ENCODE peak calls at places on chromosomes 7 and 10, in seven cellular contexts. O is foreskin fibroblast, H is lower leg skin, N is endothelial cell, Q is endothelial cell of umbilical vein, C is AG10803, J is cardiac fibroblast. B is an unnamed sample.

GRCh38 chr7:155983176-155983815 is 171.0 kb upstream of the SHH start:
- DNase-seq in N (no peak), O (no peak), C (no peak), Q (no peak), J (no peak), H (no peak), B (no peak)

GRCh38 chr10:128297709-128298457 is 171.7 kb upstream of the MKI67 start:
- DNase-seq in J (no peak), H (no peak), O (no peak), N (no peak), C (no peak), Q (no peak), B (no peak)

GRCh38 chr7:151064454-151064853 is 5.1 kb downstream of the SLC4A2 start:
- DNase-seq in Q (no peak), H (no peak), O (no peak), J (no peak), C (no peak), N (no peak), B (no peak)

GRCh38 chr7:71900556-71900955 is 511.6 kb downstream of the CALN1 start:
- DNase-seq in C (no peak), O (no peak), J (no peak), H (no peak), Q (no peak), N (no peak), B (no peak)

GRCh38 chr10:50501478-50501877 is 122.3 kb downstream of the SGMS1 start:
- DNase-seq in J (peak; percentile 32), O (peak; percentile 9), C (no peak), Q (no peak), N (no peak), H (no peak), B (peak; percentile 37)

GRCh38 chr7:157047148-157047547 is 36.7 kb upstream of the MNX1 start:
- DNase-seq in O (no peak), N (no peak), J (no peak), Q (no peak), H (no peak), C (no peak), B (no peak)

GRCh38 chr7:351256-351655 is 61.3 kb downstream of the FOXL3 start:
- DNase-seq in J (no peak), N (no peak), H (no peak), C (no peak), Q (peak; percentile 44), O (no peak), B (no peak)

GRCh38 chr10:59991117-59991516 is 84.8 kb upstream of the CCDC6 start:
- DNase-seq in O (no peak), Q (no peak), N (no peak), H (no peak), C (no peak), J (no peak), B (no peak)

GRCh38 chr7:74501298-74501697 is 47.6 kb downstream of the GTF2IRD1 start:
- DNase-seq in H (no peak), C (no peak), O (no peak), J (no peak), N (no peak), Q (no peak), B (no peak)

GRCh38 chr7:6479067-6479466 is 31.3 kb upstream of the DAGLB start:
- DNase-seq in J (no peak), N (no peak), Q (no peak), C (no peak), H (no peak), O (no peak), B (no peak)

GRCh38 chr7:112989531-112989930 is 97.1 kb downstream of the GPR85 start:
- DNase-seq in N (no peak), C (no peak), O (peak; percentile 24), J (peak; percentile 31), H (no peak), Q (no peak), B (peak; percentile 29)

GRCh38 chr7:143375298-143376034 is 5.7 kb upstream of the ZYX start:
- DNase-seq in Q (no peak), N (no peak), O (peak; percentile 50), H (no peak), C (no peak), J (peak; percentile 18), B (no peak)

GRCh38 chr10:67107670-67108069 is 181.8 kb downstream of the LRRTM3 start:
- DNase-seq in Q (no peak), H (no peak), N (no peak), J (no peak), C (no peak), O (no peak), B (no peak)

GRCh38 chr7:2525931-2526630 is 6.5 kb downstream of the LFNG start:
- DNase-seq in C (no peak), H (no peak), Q (no peak), N (no peak), O (peak; percentile 23), J (no peak), B (peak; percentile 52)

GRCh38 chr7:95660023-95660434 is 63.7 kb upstream of the PDK4 start:
- DNase-seq in H (no peak), O (no peak), Q (no peak), J (no peak), C (no peak), N (no peak), B (no peak)

GRCh38 chr10:125411724-125412123 is 251.4 kb upstream of the CTBP2 start:
- DNase-seq in C (peak; percentile 79), N (no peak), O (peak; percentile 94), J (peak; percentile 89), Q (peak; percentile 17), H (no peak), B (peak; percentile 86)

GRCh38 chr10:29131952-29132820 is 156.7 kb upstream of the LYZL1 start:
- DNase-seq in J (peak; percentile 65), Q (peak; percentile 95), C (peak; percentile 23), N (no peak), O (peak; percentile 54), H (no peak), B (peak; percentile 45)

GRCh38 chr10:8051109-8051781 is 3.2 kb upstream of the GATA3 start:
- DNase-seq in C (no peak), Q (peak; percentile 61), J (no peak), N (no peak), O (no peak), H (no peak), B (no peak)

GRCh38 chr7:56537952-56538351 is 421.7 kb upstream of the NUPR2 start:
- DNase-seq in J (no peak), N (no peak), Q (no peak), H (no peak), O (no peak), C (no peak), B (no peak)

GRCh38 chr10:31346953-31347352 is 27.9 kb downstream of the ZEB1 start:
- DNase-seq in N (no peak), Q (no peak), H (no peak), J (no peak), C (no peak), O (no peak), B (no peak)

GRCh38 chr7:134029743-134030142 is 97.4 kb upstream of the LRGUK start:
- DNase-seq in C (peak; percentile 11), O (no peak), N (no peak), Q (no peak), H (no peak), J (peak; percentile 4), B (no peak)

GRCh38 chr7:2018786-2019692 is 213.7 kb downstream of the MAD1L1 start:
- DNase-seq in O (peak; percentile 93), H (peak; percentile 41), J (peak; percentile 68), Q (peak; percentile 37), N (no peak), C (peak; percentile 81), B (peak; percentile 86)

GRCh38 chr10:6204341-6205191 is 1.8 kb downstream of the PFKFB3 start:
- DNase-seq in N (peak; percentile 12), H (no peak), C (peak; percentile 79), O (peak; percentile 89), J (peak; percentile 89), Q (peak; percentile 54), B (peak; percentile 86)

GRCh38 chr7:92447239-92448184 is at the start of gene GATAD1:
- DNase-seq in J (peak; percentile 93), H (peak; percentile 88), Q (peak; percentile 89), N (peak; percentile 92), O (peak; percentile 96), C (peak; percentile 89), B (peak; percentile 90)

GRCh38 chr7:92451645-92452044 is 4.4 kb downstream of the GATAD1 start:
- DNase-seq in J (no peak), C (no peak), O (no peak), Q (no peak), N (no peak), H (no peak), B (no peak)

GRCh38 chr7:92446869-92447238 is 428 bp upstream of the GATAD1 start:
- DNase-seq in O (no peak), H (peak; percentile 24), N (no peak), C (no peak), Q (no peak), J (no peak), B (no peak)

GRCh38 chr7:92448185-92448747 is 984 bp downstream of the GATAD1 start:
- DNase-seq in N (peak; percentile 12), C (peak; percentile 59), H (peak; percentile 58), J (peak; percentile 77), O (peak; percentile 67), Q (peak; percentile 88), B (peak; percentile 63)
- TF ChIP-seq CTCF in N (no peak), C (peak; percentile 58), H (no peak), J (peak; percentile 46), O (peak; percentile 41), Q (no peak), B (peak; percentile 49)

GRCh38 chr7:25181537-25181936 is 46.7 kb downstream of the NPVF start:
- DNase-seq in J (no peak), N (no peak), H (no peak), C (no peak), O (no peak), Q (no peak), B (no peak)

GRCh38 chr7:25179771-25180591 is 48.3 kb downstream of the NPVF start:
- DNase-seq in N (peak; percentile 100), C (peak; percentile 75), H (peak; percentile 88), J (peak; percentile 81), O (peak; percentile 90), Q (peak; percentile 83), B (peak; percentile 82)

GRCh38 chr7:25180592-25180923 is 47.7 kb downstream of the NPVF start:
- DNase-seq in Q (no peak), O (no peak), J (no peak), H (no peak), N (no peak), C (no peak), B (no peak)

GRCh38 chr7:25179325-25179724 is 49.0 kb downstream of the NPVF start:
- DNase-seq in C (no peak), H (no peak), J (no peak), Q (no peak), N (no peak), O (peak; percentile 2), B (no peak)

GRCh38 chr7:25180946-25181345 is 47.3 kb downstream of the NPVF start:
- DNase-seq in J (no peak), C (no peak), Q (no peak), O (peak; percentile 5), H (no peak), N (no peak), B (no peak)
- TF ChIP-seq CTCF in J (no peak), C (peak; percentile 5), Q (no peak), O (no peak), H (no peak), N (no peak), B (peak; percentile 15)

GRCh38 chr10:14736600-14737081 is 38.1 kb downstream of the FAM107B start:
- DNase-seq in N (no peak), Q (no peak), O (peak; percentile 45), H (no peak), C (peak; percentile 39), J (peak; percentile 6), B (peak; percentile 43)
- TF ChIP-seq CTCF in N (no peak), Q (no peak), O (no peak), H (no peak), C (no peak), J (no peak), B (no peak)

GRCh38 chr10:132101529-132101928 is 35.8 kb downstream of the JAKMIP3 start:
- DNase-seq in J (no peak), C (no peak), O (no peak), H (no peak), N (peak; percentile 4), Q (no peak), B (no peak)
- TF ChIP-seq CTCF in J (peak; percentile 2), C (no peak), O (no peak), H (no peak), N (no peak), Q (no peak), B (no peak)